ENCODE peak calls at places on chromosomes 3 and 15, in ten cellular contexts. N is prostate gland; R is osteoblast; W is GM23248; M is left lung; O is PC-9; G is suprapubic skin; X is brain microvascular endothelial cell; B is CD8-positive, alpha-beta memory T cell; K is spleen. F is an unnamed sample. For H3K27me3, the result is how much of the 10 kb centered on the place peaks cover.

GRCh38 chr3:30233924-30234666 is 372.3 kb upstream of the TGFBR2 start:
- DNase-seq in N (no peak), R (no peak), W (no peak), M (no peak), O (no peak), G (no peak), X (no peak), B (no peak), K (no peak), F (no peak)

GRCh38 chr3:123719785-123720531 is 135.1 kb upstream of the HACD2 start:
- DNase-seq in N (peak), R (no peak), W (no peak), M (no peak), O (no peak), G (peak), X (no peak), B (no peak), K (no peak), F (no peak)

GRCh38 chr3:48157215-48157840 is 30.9 kb downstream of the CDC25A start:
- DNase-seq in N (no peak), R (peak), W (peak), M (no peak), O (no peak), G (no peak), X (no peak), B (no peak), K (peak), F (no peak)

GRCh38 chr15:49439678-49440375 is 16.8 kb downstream of the FGF7 start:
- DNase-seq in N (no peak), R (no peak), W (peak), M (no peak), O (no peak), G (no peak), X (no peak), B (no peak), K (no peak), F (no peak)

GRCh38 chr3:4771238-4771637 is 208.0 kb upstream of the BHLHE40 start:
- DNase-seq in N (no peak), R (no peak), W (no peak), M (no peak), O (no peak), G (no peak), X (no peak), B (no peak), K (no peak), F (no peak)

GRCh38 chr3:4995500-4996053 is 16.3 kb downstream of the BHLHE40 start:
- DNase-seq in N (no peak), R (peak), W (peak), M (no peak), O (peak), G (no peak), X (peak), B (no peak), K (no peak), F (peak)

GRCh38 chr3:151393146-151393831 is 8.7 kb upstream of the P2RY12 start:
- DNase-seq in N (no peak), R (no peak), W (no peak), M (no peak), O (no peak), G (no peak), X (no peak), B (no peak), K (no peak), F (no peak)

GRCh38 chr3:124995460-124995994 is 60.3 kb downstream of the HEG1 start:
- DNase-seq in N (peak), R (no peak), W (peak), M (no peak), O (peak), G (no peak), X (no peak), B (peak), K (no peak), F (no peak)

GRCh38 chr3:168884353-168884903 is 779.1 kb downstream of the MECOM start:
- DNase-seq in N (peak), R (peak), W (peak), M (no peak), O (peak), G (no peak), X (peak), B (no peak), K (no peak), F (peak)

GRCh38 chr15:58139631-58140522 is 1.7 kb downstream of the AQP9 start:
- DNase-seq in N (no peak), R (no peak), W (peak), M (no peak), O (no peak), G (no peak), X (no peak), B (no peak), K (no peak), F (peak)

GRCh38 chr15:58136731-58137130 is 1.4 kb upstream of the AQP9 start:
- DNase-seq in N (no peak), R (no peak), W (peak), M (no peak), O (no peak), G (no peak), X (no peak), B (no peak), K (no peak), F (no peak)

GRCh38 chr15:58135511-58136174 is 2.5 kb upstream of the AQP9 start:
- DNase-seq in N (no peak), R (no peak), W (no peak), M (no peak), O (no peak), G (no peak), X (no peak), B (no peak), K (no peak), F (no peak)

GRCh38 chr15:58137686-58138085 is 495 bp upstream of the AQP9 start:
- DNase-seq in N (no peak), R (no peak), W (no peak), M (no peak), O (no peak), G (no peak), X (no peak), B (no peak), K (no peak), F (no peak)

DNA sequence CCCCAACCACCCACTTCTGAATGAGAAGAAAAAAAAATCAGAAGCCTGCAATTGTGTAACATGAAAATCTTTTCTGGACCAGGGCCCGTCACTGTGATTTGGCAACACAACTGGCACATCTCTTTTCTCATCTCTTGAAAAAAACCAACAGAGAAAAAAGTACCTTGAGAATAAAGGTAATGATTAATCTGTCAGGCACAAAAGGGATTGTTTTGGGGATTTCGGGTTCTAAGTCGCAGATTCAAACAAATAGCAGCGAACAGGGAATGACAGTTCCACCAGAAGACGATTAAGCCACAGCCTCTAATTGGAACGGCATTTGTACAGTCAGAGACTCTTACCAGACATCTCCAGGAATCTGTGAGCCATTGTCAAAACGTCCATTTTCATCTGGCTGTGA is at the start of gene AQP9:
- DNase-seq in N (peak), R (no peak), W (peak), M (no peak), O (no peak), G (no peak), X (no peak), B (no peak), K (no peak), F (no peak)
- H3K4me3 ChIP-seq in N (no peak), R (no peak), W (peak), M (no peak), O (no peak), G (no peak), X (no peak), B (no peak), K (no peak), F (no peak)

GRCh38 chr3:134797080-134797801 is 2.2 kb downstream of the EPHB1 start:
- DNase-seq in N (no peak), R (no peak), W (no peak), M (no peak), O (no peak), G (no peak), X (no peak), B (no peak), K (no peak), F (no peak)

GRCh38 chr3:134796313-134797079 is 1.4 kb downstream of the EPHB1 start:
- DNase-seq in N (no peak), R (peak), W (peak), M (no peak), O (no peak), G (no peak), X (no peak), B (no peak), K (no peak), F (peak)

GRCh38 chr3:134797816-134798451 is 2.9 kb downstream of the EPHB1 start:
- DNase-seq in N (no peak), R (no peak), W (no peak), M (no peak), O (no peak), G (no peak), X (no peak), B (no peak), K (no peak), F (no peak)

GRCh38 chr3:134799393-134799792 is 4.3 kb downstream of the EPHB1 start:
- DNase-seq in N (no peak), R (peak), W (peak), M (no peak), O (no peak), G (no peak), X (no peak), B (no peak), K (no peak), F (peak)

GRCh38 chr3:134798681-134799311 is 3.7 kb downstream of the EPHB1 start:
- DNase-seq in N (no peak), R (no peak), W (no peak), M (no peak), O (no peak), G (no peak), X (no peak), B (no peak), K (no peak), F (no peak)
- H3K27me3 ChIP-seq in N (under half), R (under half), W (under half), M (under half), O (half or more), G (under half), X (under half), B (under half), K (under half), F (under half)

DNA sequence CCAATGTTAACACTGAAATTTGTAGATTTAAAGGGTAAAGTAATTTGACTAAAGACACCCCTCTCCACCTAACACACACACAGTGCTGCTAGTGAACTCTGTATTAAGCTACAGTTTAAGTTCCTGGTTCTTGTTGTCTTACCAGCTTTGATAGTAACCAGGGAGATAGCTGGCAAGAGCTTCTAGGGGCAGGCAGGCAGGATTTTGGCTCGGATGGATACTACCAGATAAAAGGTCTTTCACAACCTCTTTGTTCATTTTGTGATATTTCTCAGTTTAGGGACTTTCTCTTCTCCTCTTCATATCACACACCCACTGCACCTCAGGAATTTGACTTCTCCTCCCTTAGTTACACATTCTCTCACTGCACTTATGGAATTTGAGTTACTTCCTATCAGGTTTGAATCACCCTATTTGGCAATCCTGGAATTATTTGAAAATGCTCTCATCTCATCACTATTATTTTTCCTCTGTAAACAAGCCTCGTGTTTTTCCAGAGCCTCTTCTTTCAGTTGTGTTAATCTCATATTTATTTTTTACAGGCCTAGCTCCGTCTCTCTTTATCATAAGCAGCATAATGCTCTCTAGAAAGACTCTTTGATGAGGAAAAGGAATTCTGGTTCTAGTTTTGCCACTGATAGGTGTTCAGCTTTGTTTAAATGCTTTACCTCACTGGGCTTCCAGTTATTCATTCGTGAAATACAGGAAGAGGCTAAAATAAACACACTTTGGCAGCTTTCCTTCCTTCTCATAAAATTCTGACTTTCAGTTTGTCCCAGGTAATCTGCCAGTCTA is 23.0 kb upstream of the CLDN1 start:
- DNase-seq in N (peak), R (peak), W (peak), M (no peak), O (peak), G (no peak), X (peak), B (no peak), K (no peak), F (peak)
- H3K4me3 ChIP-seq in N (no peak), R (peak), W (peak), M (no peak), O (peak), G (peak), X (no peak), B (no peak), K (no peak), F (peak)

GRCh38 chr3:187382609-187383151 is 14.5 kb downstream of the RTP4 start:
- DNase-seq in N (no peak), R (no peak), W (no peak), M (no peak), O (no peak), G (no peak), X (no peak), B (no peak), K (no peak), F (no peak)
- H3K27me3 ChIP-seq in N (under half), R (under half), W (under half), M (under half), O (under half), G (under half), X (under half), B (under half), K (under half), F (under half)

DNA sequence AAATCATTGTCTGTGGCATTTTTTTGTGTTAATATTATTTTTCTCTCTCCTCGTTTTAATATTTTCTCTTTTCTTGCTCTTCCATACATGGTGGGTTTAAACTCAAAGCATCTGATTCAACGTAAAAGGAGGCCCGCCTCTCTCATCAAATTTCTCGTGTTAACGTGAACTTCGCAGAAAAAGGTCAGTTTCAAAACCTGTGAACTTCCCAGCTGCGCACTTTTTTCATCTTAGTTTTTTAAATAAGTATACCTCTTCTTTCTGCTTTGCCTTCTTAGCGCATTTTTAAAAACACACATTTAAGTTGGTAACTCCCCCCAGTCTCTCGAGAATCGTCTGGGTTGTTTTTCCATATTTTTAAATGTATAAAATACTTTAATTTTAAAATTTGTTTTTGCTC is 9.1 kb downstream of the SHOX2 start:
- DNase-seq in N (no peak), R (no peak), W (no peak), M (no peak), O (no peak), G (no peak), X (no peak), B (no peak), K (no peak), F (no peak)
- H3K4me3 ChIP-seq in N (no peak), R (no peak), W (no peak), M (no peak), O (peak), G (no peak), X (no peak), B (no peak), K (no peak), F (no peak)

DNA sequence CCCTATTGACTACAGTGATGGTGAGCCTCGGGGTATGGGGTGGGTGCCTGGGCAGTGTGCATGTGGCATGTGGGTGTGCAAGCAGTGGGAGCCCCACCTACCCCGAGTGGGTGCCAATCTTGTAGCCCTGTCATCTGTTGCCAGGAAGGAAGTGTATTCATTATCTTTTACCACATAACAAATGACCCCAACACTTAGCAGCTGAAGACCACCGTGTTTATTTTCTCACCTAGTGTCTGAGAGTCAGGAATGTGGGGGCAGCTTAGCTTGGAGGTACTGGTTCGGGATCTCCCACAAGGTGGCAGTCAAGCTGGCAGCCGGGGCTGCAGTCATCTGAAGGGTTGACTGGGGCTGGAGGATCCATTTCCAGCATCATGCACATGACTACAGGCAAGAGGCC is 21.7 kb downstream of the XYLB start:
- DNase-seq in N (no peak), R (no peak), W (no peak), M (no peak), O (no peak), G (no peak), X (no peak), B (no peak), K (no peak), F (no peak)
- H3K27me3 ChIP-seq in N (under half), R (under half), W (under half), M (under half), O (under half), G (under half), X (under half), B (under half), K (under half), F (under half)

DNA sequence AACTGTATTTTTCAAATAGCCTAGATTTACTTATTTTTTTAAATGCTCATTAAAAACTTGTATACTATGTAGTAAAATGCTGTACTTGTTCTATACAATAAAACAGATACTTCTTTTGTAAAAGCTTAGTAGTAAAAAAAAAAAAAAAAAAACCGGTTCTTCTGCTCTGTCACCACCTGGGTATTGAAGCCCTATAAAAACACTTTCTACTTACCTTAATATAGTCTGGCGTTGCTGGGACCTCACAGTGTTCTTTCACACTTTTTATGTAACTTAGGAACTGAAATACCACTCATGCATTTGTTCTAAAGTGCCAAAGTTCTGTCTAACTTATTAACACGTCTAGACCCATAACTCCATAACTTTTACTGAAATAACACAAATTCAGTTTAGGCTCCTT is 61.4 kb downstream of the TASOR start:
- DNase-seq in N (peak), R (no peak), W (no peak), M (no peak), O (no peak), G (no peak), X (no peak), B (no peak), K (no peak), F (no peak)
- H3K4me3 ChIP-seq in N (no peak), R (no peak), W (no peak), M (no peak), O (no peak), G (no peak), X (no peak), B (no peak), K (no peak), F (no peak)

DNA sequence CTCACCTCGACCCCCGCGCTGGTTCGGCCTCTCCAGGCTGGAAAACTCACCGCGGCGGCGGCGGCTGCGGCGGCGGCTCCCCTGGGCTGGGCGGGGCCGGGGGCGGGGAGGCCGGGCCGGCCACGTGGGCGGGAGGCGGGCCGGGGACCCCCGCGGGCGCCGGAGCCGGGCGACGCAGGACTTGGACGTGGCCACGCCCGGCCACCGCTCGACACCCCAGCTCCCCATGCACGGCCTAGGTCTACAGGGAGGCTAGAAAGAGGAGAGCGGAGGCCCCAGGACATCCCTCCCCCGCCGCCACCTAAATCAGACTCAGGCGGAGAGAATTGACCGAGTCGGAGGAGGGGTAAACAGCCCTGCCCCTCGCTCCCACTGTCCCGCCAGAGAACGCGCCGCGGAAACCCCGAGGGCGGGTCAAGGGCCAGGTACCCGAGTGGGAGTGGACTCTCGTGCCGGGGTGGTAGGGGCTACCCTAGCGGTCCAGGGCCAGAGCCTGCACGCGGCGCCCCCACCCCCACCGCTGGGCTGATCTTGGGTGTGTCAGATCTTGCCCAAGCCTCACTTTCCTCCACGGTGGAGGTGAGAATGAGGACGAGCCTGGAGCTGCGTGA is 18.9 kb downstream of the SPATA12 start:
- DNase-seq in N (peak), R (peak), W (peak), M (peak), O (peak), G (no peak), X (no peak), B (no peak), K (peak), F (peak)
- H3K27me3 ChIP-seq in N (under half), R (under half), W (under half), M (under half), O (under half), G (under half), X (under half), B (under half), K (half or more), F (under half)

F was measured in MG63.